ENCODE peak calls at places on chromosomes 13 and 19, in four cellular contexts. One of them, this sample, is unnamed.
A peak's percentile ranks its signal among the peaks of the same experiment; 100 is the strongest.

GRCh38 chr13:31046711-31047279 is 114.3 kb downstream of the TEX26 start:
- DNase-seq in H9: no peak
- DNase-seq in H1: no peak
- DNase-seq in IMR-90: peak; percentile 68
- DNase-seq in this sample: peak; percentile 21

GRCh38 chr19:16367269-16367683 is 42.6 kb downstream of the KLF2 start:
- DNase-seq in H9: no peak
- DNase-seq in H1: no peak
- DNase-seq in IMR-90: no peak
- DNase-seq in this sample: no peak

GRCh38 chr13:33014291-33014690 is 1.9 kb upstream of the KL start:
- DNase-seq in H9: no peak
- DNase-seq in H1: no peak
- DNase-seq in IMR-90: no peak
- DNase-seq in this sample: no peak

GRCh38 chr13:28059214-28059613 is 41.2 kb downstream of the FLT3 start:
- DNase-seq in H9: peak; percentile 59
- DNase-seq in H1: peak; percentile 73
- DNase-seq in IMR-90: peak; percentile 15
- DNase-seq in this sample: peak; percentile 72

GRCh38 chr13:92566767-92567166 is 659.8 kb upstream of the GPC6 start:
- DNase-seq in H9: no peak
- DNase-seq in H1: no peak
- DNase-seq in IMR-90: no peak
- DNase-seq in this sample: no peak

GRCh38 chr19:39533791-39534190 is 1.1 kb upstream of the EID2B start:
- DNase-seq in H9: no peak
- DNase-seq in H1: no peak
- DNase-seq in IMR-90: no peak
- DNase-seq in this sample: no peak

GRCh38 chr13:34805347-34805746 is 136.7 kb upstream of the NBEA start:
- DNase-seq in H9: no peak
- DNase-seq in H1: no peak
- DNase-seq in IMR-90: no peak
- DNase-seq in this sample: no peak

GRCh38 chr13:89066868-89067466 is 1395.8 kb downstream of the SLITRK5 start:
- DNase-seq in H9: peak; percentile 28
- DNase-seq in H1: no peak
- DNase-seq in IMR-90: peak; percentile 0
- DNase-seq in this sample: peak; percentile 70

GRCh38 chr19:40433391-40434216 is 7.8 kb upstream of the SERTAD1 start:
- DNase-seq in H9: peak; percentile 85
- DNase-seq in H1: peak; percentile 86
- DNase-seq in IMR-90: peak; percentile 88
- DNase-seq in this sample: peak; percentile 94

GRCh38 chr19:56097306-56097705 is 23.8 kb downstream of the ZNF787 start:
- DNase-seq in H9: no peak
- DNase-seq in H1: no peak
- DNase-seq in IMR-90: no peak
- DNase-seq in this sample: no peak

GRCh38 chr13:110349239-110349638 is 42.2 kb downstream of the COL4A2 start:
- DNase-seq in H9: no peak
- DNase-seq in H1: no peak
- DNase-seq in IMR-90: no peak
- DNase-seq in this sample: no peak

GRCh38 chr19:18208098-18208951 is 4.5 kb upstream of the RAB3A start:
- DNase-seq in H9: peak; percentile 72
- DNase-seq in H1: peak; percentile 86
- DNase-seq in IMR-90: peak; percentile 94
- DNase-seq in this sample: no peak

GRCh38 chr13:46615888-46616531 is 63.0 kb downstream of the LRCH1 start:
- DNase-seq in H9: no peak
- DNase-seq in H1: no peak
- DNase-seq in IMR-90: peak; percentile 68
- DNase-seq in this sample: no peak

GRCh38 chr13:94416454-94417080 is 62.9 kb downstream of the DCT start:
- DNase-seq in H9: peak; percentile 84
- DNase-seq in H1: peak; percentile 56
- DNase-seq in IMR-90: peak; percentile 24
- DNase-seq in this sample: peak; percentile 92

GRCh38 chr13:110244096-110244830 is 62.7 kb downstream of the COL4A1 start:
- DNase-seq in H9: no peak
- DNase-seq in H1: peak; percentile 35
- DNase-seq in IMR-90: peak; percentile 42
- DNase-seq in this sample: no peak

GRCh38 chr13:83211301-83211700 is 671.0 kb downstream of the SLITRK1 start:
- DNase-seq in H9: no peak
- DNase-seq in H1: no peak
- DNase-seq in IMR-90: peak; percentile 70
- DNase-seq in this sample: no peak

DNA sequence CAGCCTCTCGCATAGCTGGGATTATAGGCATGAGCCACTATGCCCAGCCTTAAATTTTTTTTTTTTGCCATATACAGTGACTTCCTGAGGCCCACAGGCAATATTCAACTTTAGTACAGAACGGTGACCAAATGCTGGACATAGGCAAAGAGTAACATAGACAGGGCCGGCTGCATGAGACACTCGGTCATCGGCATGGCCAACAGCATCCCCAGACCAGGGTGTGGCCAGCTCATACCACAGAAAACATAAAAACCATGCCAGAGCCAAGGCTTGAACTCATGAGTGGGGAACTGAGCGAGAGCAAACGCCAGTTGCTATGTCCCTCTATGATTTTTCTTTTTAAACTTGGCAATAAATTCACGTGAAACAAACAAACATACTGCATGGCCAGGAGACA is 17.0 kb downstream of the KANK2 start:
- DNase-seq in H9: no peak
- DNase-seq in H1: no peak
- DNase-seq in IMR-90: no peak
- DNase-seq in this sample: no peak
- H3K27ac ChIP-seq in H9: no peak overlapping the region
- H3K27ac ChIP-seq in H1: no peak overlapping the region
- H3K27ac ChIP-seq in IMR-90: no peak overlapping the region
- H3K27ac ChIP-seq in this sample: no peak overlapping the region

GRCh38 chr13:98543380-98544104 is 33.4 kb downstream of the STK24 start:
- DNase-seq in H9: no peak
- DNase-seq in H1: no peak
- DNase-seq in IMR-90: no peak
- DNase-seq in this sample: no peak

GRCh38 chr13:98542568-98543379 is 34.1 kb downstream of the STK24 start:
- DNase-seq in H9: no peak
- DNase-seq in H1: no peak
- DNase-seq in IMR-90: no peak
- DNase-seq in this sample: no peak

GRCh38 chr13:98546402-98546801 is 30.5 kb downstream of the STK24 start:
- DNase-seq in H9: no peak
- DNase-seq in H1: no peak
- DNase-seq in IMR-90: no peak
- DNase-seq in this sample: peak; percentile 49

GRCh38 chr13:98541701-98542203 is 35.2 kb downstream of the STK24 start:
- DNase-seq in H9: no peak
- DNase-seq in H1: no peak
- DNase-seq in IMR-90: no peak
- DNase-seq in this sample: no peak

GRCh38 chr13:98544105-98544710 is 32.7 kb downstream of the STK24 start:
- DNase-seq in H9: no peak
- DNase-seq in H1: no peak
- DNase-seq in IMR-90: no peak
- DNase-seq in this sample: no peak
- H4K8ac ChIP-seq in H9: no peak overlapping the region
- H4K8ac ChIP-seq in H1: no peak overlapping the region
- H4K8ac ChIP-seq in IMR-90: peak overlapping the region; percentile 30
- H4K8ac ChIP-seq in this sample: no peak overlapping the region

DNA sequence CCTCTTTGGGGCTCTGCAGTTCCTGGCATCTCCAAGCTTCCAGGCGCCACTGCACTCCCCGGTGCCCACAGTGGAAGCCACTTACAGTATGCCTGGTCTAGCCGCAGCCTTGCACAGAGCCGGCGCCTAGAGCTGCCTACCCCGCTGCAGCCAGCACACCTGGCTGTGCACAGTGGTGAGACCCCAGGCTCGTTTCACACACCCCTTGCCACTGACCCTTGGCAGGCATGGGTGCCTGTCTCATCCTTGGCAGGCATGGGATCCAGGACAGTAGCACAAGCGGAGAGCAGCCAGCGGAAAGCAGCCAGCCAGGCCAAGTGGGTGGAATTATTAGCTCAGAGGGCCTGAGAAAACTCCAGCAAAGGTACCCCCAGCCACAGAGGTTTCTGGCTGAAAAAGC is 86.0 kb downstream of the SERP2 start:
- DNase-seq in H9: no peak
- DNase-seq in H1: no peak
- DNase-seq in IMR-90: no peak
- DNase-seq in this sample: no peak
- H4K5ac ChIP-seq in H9: no peak overlapping the region
- H4K5ac ChIP-seq in H1: no peak overlapping the region
- H4K5ac ChIP-seq in IMR-90: no peak overlapping the region
- H4K5ac ChIP-seq in this sample: no peak overlapping the region

GRCh38 chr19:43826787-43827754 is at the start of gene ZNF283:
- DNase-seq in H9: peak; percentile 97
- DNase-seq in H1: peak; percentile 81
- DNase-seq in IMR-90: peak; percentile 89
- DNase-seq in this sample: peak; percentile 97
- H3K27ac ChIP-seq in H9: no peak within 1 kb of the TSS
- H3K27ac ChIP-seq in H1: no peak within 1 kb of the TSS
- H3K27ac ChIP-seq in IMR-90: peak within 1 kb of the TSS; percentile 39
- H3K27ac ChIP-seq in this sample: no peak within 1 kb of the TSS

DNA sequence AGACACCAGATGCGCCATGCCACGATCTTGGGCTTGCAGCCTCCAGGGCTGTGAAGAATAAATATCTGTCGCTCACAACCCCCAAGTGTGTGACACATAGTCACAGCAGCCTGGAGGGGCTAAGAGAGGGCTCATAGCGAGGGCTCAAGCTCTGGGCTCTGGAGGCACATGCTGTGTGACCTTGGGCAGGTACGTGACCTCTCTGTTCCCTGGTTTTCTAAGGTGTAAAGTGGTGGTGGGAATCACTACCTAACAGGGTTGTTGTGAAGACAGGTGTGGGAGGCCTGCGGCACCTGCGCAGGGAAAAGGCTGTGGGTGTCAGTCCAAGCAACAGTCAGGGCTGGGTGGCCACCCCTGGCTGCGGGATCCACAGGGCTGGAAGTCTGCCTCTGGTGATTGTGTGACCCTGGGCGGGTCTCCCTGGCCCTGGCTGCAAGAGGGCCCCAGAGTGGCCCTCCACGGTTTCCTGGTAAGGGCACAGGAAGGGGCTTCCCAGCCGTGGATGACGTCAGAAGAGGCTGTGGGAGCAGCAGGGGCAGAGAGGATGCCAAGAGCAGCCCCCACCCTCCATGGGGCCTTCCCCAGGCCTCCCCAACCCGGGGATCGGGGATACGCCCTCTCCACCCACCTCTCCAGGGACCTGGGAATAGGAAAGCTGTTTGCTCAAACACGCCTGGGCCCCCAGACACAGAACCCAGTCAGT is 218.8 kb upstream of the SGCG start:
- DNase-seq in H9: no peak
- DNase-seq in H1: peak; percentile 28
- DNase-seq in IMR-90: no peak
- DNase-seq in this sample: no peak
- H4K8ac ChIP-seq in H9: no peak overlapping the region
- H4K8ac ChIP-seq in H1: no peak overlapping the region
- H4K8ac ChIP-seq in IMR-90: no peak overlapping the region
- H4K8ac ChIP-seq in this sample: no peak overlapping the region

DNA sequence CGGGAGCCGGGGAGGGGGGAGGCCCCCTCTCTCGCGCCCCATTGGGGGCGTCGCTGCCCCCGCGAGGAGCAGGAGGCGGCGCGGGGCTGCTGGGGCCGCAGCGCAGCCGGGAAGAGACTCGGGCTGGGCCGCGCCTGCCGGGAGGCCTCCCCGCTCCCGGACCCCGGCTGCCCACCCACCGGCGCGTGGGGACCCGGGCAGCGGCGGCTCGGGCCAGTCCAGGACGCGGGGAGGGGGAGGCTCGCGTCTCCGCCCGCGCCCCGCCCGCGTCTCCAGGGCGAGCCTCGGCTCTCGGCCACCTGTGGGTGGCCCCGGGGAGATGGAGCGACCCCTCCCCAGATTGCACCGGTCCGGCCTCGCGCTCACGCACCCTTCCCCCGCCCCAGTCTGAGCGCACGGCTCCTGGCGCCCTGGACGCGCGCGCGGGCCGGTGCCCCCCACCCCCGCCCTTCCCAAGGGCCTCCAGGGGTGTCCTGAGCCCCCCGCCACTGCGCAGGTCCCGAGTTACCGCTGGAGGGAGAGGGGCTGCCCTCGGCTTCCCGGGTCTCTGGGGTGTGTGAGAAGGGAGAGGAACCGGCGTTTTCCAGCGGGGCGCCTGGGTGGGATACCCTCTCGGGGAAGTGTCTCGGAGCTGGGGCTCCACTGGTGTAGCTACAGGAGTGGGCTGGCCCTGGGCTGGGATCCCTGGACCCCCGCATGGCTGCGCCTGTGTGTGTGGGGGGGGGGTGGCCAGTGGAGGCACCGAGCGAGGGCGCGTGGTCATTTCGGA is 645 bp downstream of the PALM start:
- DNase-seq in H9: no peak
- DNase-seq in H1: peak; percentile 57
- DNase-seq in IMR-90: no peak
- DNase-seq in this sample: no peak
- H4K5ac ChIP-seq in H9: no peak overlapping the region
- H4K5ac ChIP-seq in H1: no peak overlapping the region
- H4K5ac ChIP-seq in IMR-90: no peak overlapping the region
- H4K5ac ChIP-seq in this sample: no peak overlapping the region

GRCh38 chr19:6248341-6248740 is 31.4 kb downstream of the MLLT1 start:
- DNase-seq in H9: no peak
- DNase-seq in H1: no peak
- DNase-seq in IMR-90: no peak
- DNase-seq in this sample: no peak
- H3K27ac ChIP-seq in H9: no peak overlapping the region
- H3K27ac ChIP-seq in H1: no peak overlapping the region
- H3K27ac ChIP-seq in IMR-90: no peak overlapping the region
- H3K27ac ChIP-seq in this sample: no peak overlapping the region

This sample was measured in mesendoderm.